ENCODE peak calls at places on chromosomes 6 and 20, in six cellular contexts. One of them, this sample, is unnamed.

GRCh38 chr6:2871102-2871501 is 29.4 kb upstream of the SERPINB1 start:
- DNase-seq in hepatocyte: no peak
- DNase-seq in colonic mucosa: no peak
- DNase-seq in left ventricle myocardium inferior: no peak
- DNase-seq in naive thymus-derived CD4-positive, alpha-beta T cell: no peak
- DNase-seq in OCI-LY7: no peak
- DNase-seq in this sample: no peak

GRCh38 chr6:62323818-62324217 is 37.8 kb upstream of the KHDRBS2 start:
- DNase-seq in hepatocyte: no peak
- DNase-seq in colonic mucosa: no peak
- DNase-seq in left ventricle myocardium inferior: no peak
- DNase-seq in naive thymus-derived CD4-positive, alpha-beta T cell: no peak
- DNase-seq in OCI-LY7: no peak
- DNase-seq in this sample: no peak

GRCh38 chr20:12837646-12838045 is 171.1 kb upstream of the SPTLC3 start:
- DNase-seq in hepatocyte: no peak
- DNase-seq in colonic mucosa: no peak
- DNase-seq in left ventricle myocardium inferior: no peak
- DNase-seq in naive thymus-derived CD4-positive, alpha-beta T cell: no peak
- DNase-seq in OCI-LY7: no peak
- DNase-seq in this sample: no peak

GRCh38 chr20:36372671-36373070 is 66.5 kb downstream of the DLGAP4 start:
- DNase-seq in hepatocyte: no peak
- DNase-seq in colonic mucosa: no peak
- DNase-seq in left ventricle myocardium inferior: no peak
- DNase-seq in naive thymus-derived CD4-positive, alpha-beta T cell: no peak
- DNase-seq in OCI-LY7: no peak
- DNase-seq in this sample: no peak

GRCh38 chr6:139583420-139583819 is 209.0 kb upstream of the CITED2 start:
- DNase-seq in hepatocyte: no peak
- DNase-seq in colonic mucosa: no peak
- DNase-seq in left ventricle myocardium inferior: no peak
- DNase-seq in naive thymus-derived CD4-positive, alpha-beta T cell: no peak
- DNase-seq in OCI-LY7: no peak
- DNase-seq in this sample: no peak

GRCh38 chr6:13453771-13454251 is 33.6 kb downstream of the GFOD1 start:
- DNase-seq in hepatocyte: no peak
- DNase-seq in colonic mucosa: no peak
- DNase-seq in left ventricle myocardium inferior: no peak
- DNase-seq in naive thymus-derived CD4-positive, alpha-beta T cell: no peak
- DNase-seq in OCI-LY7: no peak
- DNase-seq in this sample: no peak

GRCh38 chr20:39259808-39260207 is 297.7 kb downstream of the DHX35 start:
- DNase-seq in hepatocyte: no peak
- DNase-seq in colonic mucosa: no peak
- DNase-seq in left ventricle myocardium inferior: no peak
- DNase-seq in naive thymus-derived CD4-positive, alpha-beta T cell: no peak
- DNase-seq in OCI-LY7: no peak
- DNase-seq in this sample: no peak

GRCh38 chr6:136244061-136244616 is 6.0 kb downstream of the MTFR2 start:
- DNase-seq in hepatocyte: no peak
- DNase-seq in colonic mucosa: no peak
- DNase-seq in left ventricle myocardium inferior: no peak
- DNase-seq in naive thymus-derived CD4-positive, alpha-beta T cell: no peak
- DNase-seq in OCI-LY7: no peak
- DNase-seq in this sample: no peak

GRCh38 chr6:148924226-148924989 is 177.6 kb downstream of the UST start:
- DNase-seq in hepatocyte: no peak
- DNase-seq in colonic mucosa: no peak
- DNase-seq in left ventricle myocardium inferior: no peak
- DNase-seq in naive thymus-derived CD4-positive, alpha-beta T cell: no peak
- DNase-seq in OCI-LY7: no peak
- DNase-seq in this sample: no peak

GRCh38 chr6:80607814-80608391 is 501.4 kb downstream of the BCKDHB start:
- DNase-seq in hepatocyte: peak; percentile 10
- DNase-seq in colonic mucosa: no peak
- DNase-seq in left ventricle myocardium inferior: no peak
- DNase-seq in naive thymus-derived CD4-positive, alpha-beta T cell: no peak
- DNase-seq in OCI-LY7: no peak
- DNase-seq in this sample: no peak

GRCh38 chr20:50538276-50538675 is 28.1 kb downstream of the PTPN1 start:
- DNase-seq in hepatocyte: no peak
- DNase-seq in colonic mucosa: no peak
- DNase-seq in left ventricle myocardium inferior: no peak
- DNase-seq in naive thymus-derived CD4-positive, alpha-beta T cell: no peak
- DNase-seq in OCI-LY7: no peak
- DNase-seq in this sample: no peak

GRCh38 chr6:130033999-130034814 is 15.8 kb downstream of the L3MBTL3 start:
- DNase-seq in hepatocyte: peak; percentile 54
- DNase-seq in colonic mucosa: no peak
- DNase-seq in left ventricle myocardium inferior: no peak
- DNase-seq in naive thymus-derived CD4-positive, alpha-beta T cell: no peak
- DNase-seq in OCI-LY7: no peak
- DNase-seq in this sample: no peak

GRCh38 chr20:19932170-19932667 is 84.9 kb upstream of the NAA20 start:
- DNase-seq in hepatocyte: peak; percentile 35
- DNase-seq in colonic mucosa: no peak
- DNase-seq in left ventricle myocardium inferior: no peak
- DNase-seq in naive thymus-derived CD4-positive, alpha-beta T cell: no peak
- DNase-seq in OCI-LY7: no peak
- DNase-seq in this sample: no peak

GRCh38 chr20:62276448-62276847 is 26.3 kb upstream of the ADRM1 start:
- DNase-seq in hepatocyte: no peak
- DNase-seq in colonic mucosa: no peak
- DNase-seq in left ventricle myocardium inferior: peak; percentile 43
- DNase-seq in naive thymus-derived CD4-positive, alpha-beta T cell: no peak
- DNase-seq in OCI-LY7: no peak
- DNase-seq in this sample: no peak

GRCh38 chr20:21302645-21303060 is 478 bp upstream of the XRN2 start:
- DNase-seq in hepatocyte: no peak
- DNase-seq in colonic mucosa: no peak
- DNase-seq in left ventricle myocardium inferior: no peak
- DNase-seq in naive thymus-derived CD4-positive, alpha-beta T cell: no peak
- DNase-seq in OCI-LY7: no peak
- DNase-seq in this sample: no peak

GRCh38 chr6:160801418-160801817 is 99.4 kb downstream of the PLG start:
- DNase-seq in hepatocyte: no peak
- DNase-seq in colonic mucosa: no peak
- DNase-seq in left ventricle myocardium inferior: no peak
- DNase-seq in naive thymus-derived CD4-positive, alpha-beta T cell: no peak
- DNase-seq in OCI-LY7: no peak
- DNase-seq in this sample: no peak

GRCh38 chr20:44580581-44581268 is 1.7 kb upstream of the PKIG start:
- DNase-seq in hepatocyte: no peak
- DNase-seq in colonic mucosa: no peak
- DNase-seq in left ventricle myocardium inferior: no peak
- DNase-seq in naive thymus-derived CD4-positive, alpha-beta T cell: no peak
- DNase-seq in OCI-LY7: no peak
- DNase-seq in this sample: no peak

GRCh38 chr6:22401206-22401605 is 104.4 kb upstream of the PRL start:
- DNase-seq in hepatocyte: no peak
- DNase-seq in colonic mucosa: no peak
- DNase-seq in left ventricle myocardium inferior: no peak
- DNase-seq in naive thymus-derived CD4-positive, alpha-beta T cell: no peak
- DNase-seq in OCI-LY7: no peak
- DNase-seq in this sample: no peak

GRCh38 chr20:688809-689208 is 13.2 kb upstream of the SCRT2 start:
- DNase-seq in hepatocyte: peak; percentile 14
- DNase-seq in colonic mucosa: no peak
- DNase-seq in left ventricle myocardium inferior: no peak
- DNase-seq in naive thymus-derived CD4-positive, alpha-beta T cell: no peak
- DNase-seq in OCI-LY7: no peak
- DNase-seq in this sample: no peak

GRCh38 chr6:21138359-21139094 is 455.0 kb upstream of the SOX4 start:
- DNase-seq in hepatocyte: peak; percentile 8
- DNase-seq in colonic mucosa: no peak
- DNase-seq in left ventricle myocardium inferior: no peak
- DNase-seq in naive thymus-derived CD4-positive, alpha-beta T cell: no peak
- DNase-seq in OCI-LY7: no peak
- DNase-seq in this sample: no peak

GRCh38 chr6:25351485-25351884 is 72.3 kb downstream of the CARMIL1 start:
- DNase-seq in hepatocyte: no peak
- DNase-seq in colonic mucosa: no peak
- DNase-seq in left ventricle myocardium inferior: no peak
- DNase-seq in naive thymus-derived CD4-positive, alpha-beta T cell: no peak
- DNase-seq in OCI-LY7: no peak
- DNase-seq in this sample: no peak

GRCh38 chr6:156563710-156564109 is 213.5 kb upstream of the ARID1B start:
- DNase-seq in hepatocyte: peak; percentile 47
- DNase-seq in colonic mucosa: no peak
- DNase-seq in left ventricle myocardium inferior: no peak
- DNase-seq in naive thymus-derived CD4-positive, alpha-beta T cell: no peak
- DNase-seq in OCI-LY7: peak; percentile 88
- DNase-seq in this sample: no peak

GRCh38 chr6:43687079-43687436 is 533 bp downstream of the MRPS18A start:
- DNase-seq in hepatocyte: no peak
- DNase-seq in colonic mucosa: no peak
- DNase-seq in left ventricle myocardium inferior: no peak
- DNase-seq in naive thymus-derived CD4-positive, alpha-beta T cell: no peak
- DNase-seq in OCI-LY7: no peak
- DNase-seq in this sample: no peak

GRCh38 chr6:100343678-100344077 is 121.0 kb downstream of the SIM1 start:
- DNase-seq in hepatocyte: no peak
- DNase-seq in colonic mucosa: no peak
- DNase-seq in left ventricle myocardium inferior: no peak
- DNase-seq in naive thymus-derived CD4-positive, alpha-beta T cell: no peak
- DNase-seq in OCI-LY7: no peak
- DNase-seq in this sample: no peak

GRCh38 chr6:151012321-151013294 is 147.1 kb downstream of the MTHFD1L start:
- DNase-seq in hepatocyte: no peak
- DNase-seq in colonic mucosa: no peak
- DNase-seq in left ventricle myocardium inferior: no peak
- DNase-seq in naive thymus-derived CD4-positive, alpha-beta T cell: no peak
- DNase-seq in OCI-LY7: no peak
- DNase-seq in this sample: no peak

GRCh38 chr6:47922391-47922790 is 140.6 kb downstream of the OPN5 start:
- DNase-seq in hepatocyte: no peak
- DNase-seq in colonic mucosa: no peak
- DNase-seq in left ventricle myocardium inferior: no peak
- DNase-seq in naive thymus-derived CD4-positive, alpha-beta T cell: no peak
- DNase-seq in OCI-LY7: no peak
- DNase-seq in this sample: no peak

GRCh38 chr6:70819715-70820114 is 137.1 kb downstream of the B3GAT2 start:
- DNase-seq in hepatocyte: no peak
- DNase-seq in colonic mucosa: no peak
- DNase-seq in left ventricle myocardium inferior: no peak
- DNase-seq in naive thymus-derived CD4-positive, alpha-beta T cell: no peak
- DNase-seq in OCI-LY7: no peak
- DNase-seq in this sample: no peak

GRCh38 chr6:137977814-137978213 is 110.8 kb downstream of the TNFAIP3 start:
- DNase-seq in hepatocyte: no peak
- DNase-seq in colonic mucosa: no peak
- DNase-seq in left ventricle myocardium inferior: no peak
- DNase-seq in naive thymus-derived CD4-positive, alpha-beta T cell: no peak
- DNase-seq in OCI-LY7: no peak
- DNase-seq in this sample: no peak

GRCh38 chr20:10863337-10864060 is 189.7 kb upstream of the JAG1 start:
- DNase-seq in hepatocyte: no peak
- DNase-seq in colonic mucosa: no peak
- DNase-seq in left ventricle myocardium inferior: peak; percentile 27
- DNase-seq in naive thymus-derived CD4-positive, alpha-beta T cell: no peak
- DNase-seq in OCI-LY7: no peak
- DNase-seq in this sample: no peak

DNA sequence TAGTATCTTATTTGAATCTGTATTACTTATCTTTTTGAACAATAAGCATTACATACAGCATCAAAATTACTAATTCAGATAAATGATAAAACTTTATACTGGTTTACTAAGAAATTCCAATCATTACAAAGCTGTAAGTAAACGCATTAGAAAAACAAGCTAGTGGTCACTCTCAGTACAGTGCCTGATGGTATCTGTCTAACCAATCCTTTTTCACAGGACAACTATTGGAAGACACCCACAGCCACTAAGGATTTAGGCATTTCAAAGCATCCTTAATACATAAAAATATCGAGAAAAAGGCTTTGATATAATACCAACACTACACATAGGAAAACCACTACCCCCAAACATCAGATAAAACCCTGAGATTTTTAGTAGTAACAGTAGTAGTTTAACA is 2.6 kb downstream of the CD164 start:
- DNase-seq in hepatocyte: no peak
- DNase-seq in colonic mucosa: no peak
- DNase-seq in left ventricle myocardium inferior: no peak
- DNase-seq in naive thymus-derived CD4-positive, alpha-beta T cell: no peak
- DNase-seq in OCI-LY7: no peak
- DNase-seq in this sample: no peak
- H3K4me3 ChIP-seq in hepatocyte: peak overlapping the region; percentile 86
- H3K4me3 ChIP-seq in colonic mucosa: peak overlapping the region; percentile 81
- H3K4me3 ChIP-seq in left ventricle myocardium inferior: peak overlapping the region; percentile 88
- H3K4me3 ChIP-seq in naive thymus-derived CD4-positive, alpha-beta T cell: peak overlapping the region; percentile 89
- H3K4me3 ChIP-seq in OCI-LY7: peak overlapping the region; percentile 91
- H3K4me3 ChIP-seq in this sample: peak overlapping the region; percentile 57

GRCh38 chr6:33691456-33692077 is 19.9 kb downstream of the UQCC2 start:
- DNase-seq in hepatocyte: no peak
- DNase-seq in colonic mucosa: no peak
- DNase-seq in left ventricle myocardium inferior: no peak
- DNase-seq in naive thymus-derived CD4-positive, alpha-beta T cell: no peak
- DNase-seq in OCI-LY7: no peak
- DNase-seq in this sample: no peak

GRCh38 chr6:33693186-33694158 is 18.0 kb downstream of the UQCC2 start:
- DNase-seq in hepatocyte: no peak
- DNase-seq in colonic mucosa: no peak
- DNase-seq in left ventricle myocardium inferior: peak; percentile 41
- DNase-seq in naive thymus-derived CD4-positive, alpha-beta T cell: no peak
- DNase-seq in OCI-LY7: no peak
- DNase-seq in this sample: no peak

GRCh38 chr6:33694401-33694931 is 17.0 kb downstream of the UQCC2 start:
- DNase-seq in hepatocyte: peak; percentile 41
- DNase-seq in colonic mucosa: no peak
- DNase-seq in left ventricle myocardium inferior: no peak
- DNase-seq in naive thymus-derived CD4-positive, alpha-beta T cell: peak; percentile 65
- DNase-seq in OCI-LY7: no peak
- DNase-seq in this sample: peak; percentile 62

GRCh38 chr6:33692078-33692759 is 19.3 kb downstream of the UQCC2 start:
- DNase-seq in hepatocyte: no peak
- DNase-seq in colonic mucosa: no peak
- DNase-seq in left ventricle myocardium inferior: peak; percentile 71
- DNase-seq in naive thymus-derived CD4-positive, alpha-beta T cell: no peak
- DNase-seq in OCI-LY7: no peak
- DNase-seq in this sample: no peak

GRCh38 chr6:33692760-33693158 is 18.7 kb downstream of the UQCC2 start:
- DNase-seq in hepatocyte: no peak
- DNase-seq in colonic mucosa: peak; percentile 35
- DNase-seq in left ventricle myocardium inferior: no peak
- DNase-seq in naive thymus-derived CD4-positive, alpha-beta T cell: peak; percentile 33
- DNase-seq in OCI-LY7: no peak
- DNase-seq in this sample: peak; percentile 77
- H3K27ac ChIP-seq in hepatocyte: no peak overlapping the region
- H3K27ac ChIP-seq in colonic mucosa: no peak overlapping the region
- H3K27ac ChIP-seq in left ventricle myocardium inferior: peak overlapping the region; percentile 90
- H3K27ac ChIP-seq in naive thymus-derived CD4-positive, alpha-beta T cell: peak overlapping the region; percentile 80
- H3K27ac ChIP-seq in OCI-LY7: no peak overlapping the region
- H3K27ac ChIP-seq in this sample: peak overlapping the region; percentile 59

GRCh38 chr6:36600564-36601146 is 6.5 kb downstream of the SRSF3 start:
- DNase-seq in hepatocyte: no peak
- DNase-seq in colonic mucosa: no peak
- DNase-seq in left ventricle myocardium inferior: no peak
- DNase-seq in naive thymus-derived CD4-positive, alpha-beta T cell: no peak
- DNase-seq in OCI-LY7: no peak
- DNase-seq in this sample: no peak
- H3K4me1 ChIP-seq in hepatocyte: peaks cover 53% of the 10 kb centered on the region
- H3K4me1 ChIP-seq in colonic mucosa: peaks cover 8% of the 10 kb centered on the region
- H3K4me1 ChIP-seq in left ventricle myocardium inferior: peaks cover 100% of the 10 kb centered on the region
- H3K4me1 ChIP-seq in naive thymus-derived CD4-positive, alpha-beta T cell: peaks cover 90% of the 10 kb centered on the region
- H3K4me1 ChIP-seq in OCI-LY7: peaks cover 60% of the 10 kb centered on the region
- H3K4me1 ChIP-seq in this sample: peaks cover 84% of the 10 kb centered on the region

GRCh38 chr6:1595271-1596087 is 14.2 kb upstream of the FOXC1 start:
- DNase-seq in hepatocyte: no peak
- DNase-seq in colonic mucosa: no peak
- DNase-seq in left ventricle myocardium inferior: no peak
- DNase-seq in naive thymus-derived CD4-positive, alpha-beta T cell: no peak
- DNase-seq in OCI-LY7: no peak
- DNase-seq in this sample: no peak
- H3K4me3 ChIP-seq in hepatocyte: no peak overlapping the region
- H3K4me3 ChIP-seq in colonic mucosa: no peak overlapping the region
- H3K4me3 ChIP-seq in left ventricle myocardium inferior: peak overlapping the region; percentile 39
- H3K4me3 ChIP-seq in naive thymus-derived CD4-positive, alpha-beta T cell: no peak overlapping the region
- H3K4me3 ChIP-seq in OCI-LY7: no peak overlapping the region
- H3K4me3 ChIP-seq in this sample: no peak overlapping the region